ENCODE peak calls at places on chromosomes 13 and 19, in four cellular contexts. One of them, this sample, is unnamed.

GRCh38 chr19:32649751-32650150 is 25.2 kb downstream of the ANKRD27 start:
- DNase-seq in GM12878: no peak
- DNase-seq in K562: no peak
- DNase-seq in HepG2: no peak
- DNase-seq in this sample: no peak

GRCh38 chr19:32863841-32864240 is 5.7 kb downstream of the SLC7A9 start:
- DNase-seq in K562: no peak
- DNase-seq in GM12878: no peak
- DNase-seq in HepG2: no peak
- DNase-seq in this sample: no peak

GRCh38 chr19:53664152-53664551 is 32.4 kb downstream of the DPRX start:
- DNase-seq in GM12878: no peak
- DNase-seq in K562: no peak
- DNase-seq in HepG2: no peak
- DNase-seq in this sample: no peak

GRCh38 chr19:22832031-22832762 is at the start of gene ZNF723:
- DNase-seq in GM12878: no peak
- DNase-seq in K562: no peak
- DNase-seq in HepG2: no peak
- DNase-seq in this sample: no peak

GRCh38 chr13:98368019-98368418 is 190.9 kb upstream of the RNF113B start:
- DNase-seq in GM12878: no peak
- DNase-seq in K562: no peak
- DNase-seq in HepG2: no peak
- DNase-seq in this sample: no peak

GRCh38 chr19:29232315-29232852 is 19.4 kb upstream of the UQCRFS1 start:
- DNase-seq in K562: no peak
- DNase-seq in HepG2: no peak
- DNase-seq in GM12878: no peak
- DNase-seq in this sample: no peak

GRCh38 chr13:74325106-74325505 is 190.9 kb upstream of the KLF12 start:
- DNase-seq in K562: no peak
- DNase-seq in GM12878: no peak
- DNase-seq in HepG2: peak; percentile 53
- DNase-seq in this sample: no peak

GRCh38 chr19:32339988-32340874 is 5.2 kb upstream of the ZNF507 start:
- DNase-seq in K562: peak; percentile 60
- DNase-seq in HepG2: peak; percentile 46
- DNase-seq in GM12878: no peak
- DNase-seq in this sample: peak; percentile 70

GRCh38 chr19:1767464-1767933 is 14.2 kb downstream of the ONECUT3 start:
- DNase-seq in HepG2: no peak
- DNase-seq in K562: peak; percentile 94
- DNase-seq in GM12878: no peak
- DNase-seq in this sample: peak; percentile 79

GRCh38 chr19:35937345-35938281 is 1.4 kb downstream of the LRFN3 start:
- DNase-seq in GM12878: no peak
- DNase-seq in HepG2: no peak
- DNase-seq in K562: no peak
- DNase-seq in this sample: no peak

GRCh38 chr13:27283906-27284523 is 13.4 kb downstream of the RASL11A start:
- DNase-seq in HepG2: no peak
- DNase-seq in K562: peak; percentile 13
- DNase-seq in GM12878: no peak
- DNase-seq in this sample: no peak

GRCh38 chr19:5805465-5806132 is 732 bp downstream of the NRTN start:
- DNase-seq in HepG2: peak; percentile 65
- DNase-seq in K562: peak; percentile 86
- DNase-seq in GM12878: no peak
- DNase-seq in this sample: peak; percentile 95

GRCh38 chr19:45467115-45467455 is 711 bp upstream of the FOSB start:
- DNase-seq in HepG2: no peak
- DNase-seq in GM12878: no peak
- DNase-seq in K562: peak; percentile 21
- DNase-seq in this sample: no peak

GRCh38 chr19:11020982-11021759 is 60.3 kb downstream of the SMARCA4 start:
- DNase-seq in HepG2: no peak
- DNase-seq in K562: no peak
- DNase-seq in GM12878: no peak
- DNase-seq in this sample: no peak

GRCh38 chr19:38784224-38784623 is 4.8 kb upstream of the LGALS7B start:
- DNase-seq in GM12878: no peak
- DNase-seq in K562: no peak
- DNase-seq in HepG2: peak; percentile 63
- DNase-seq in this sample: no peak

GRCh38 chr13:70088926-70089325 is 18.7 kb upstream of the ATXN8OS start:
- DNase-seq in HepG2: no peak
- DNase-seq in GM12878: no peak
- DNase-seq in K562: no peak
- DNase-seq in this sample: no peak

GRCh38 chr13:29548722-29549446 is 46.6 kb downstream of the SLC7A1 start:
- DNase-seq in GM12878: no peak
- DNase-seq in K562: no peak
- DNase-seq in HepG2: no peak
- DNase-seq in this sample: no peak

GRCh38 chr13:45121421-45121820 is 1.1 kb downstream of the GTF2F2 start:
- DNase-seq in HepG2: peak; percentile 16
- DNase-seq in GM12878: no peak
- DNase-seq in K562: no peak
- DNase-seq in this sample: no peak

GRCh38 chr13:50715402-50716146 is 127.9 kb downstream of the DLEU7 start:
- DNase-seq in K562: no peak
- DNase-seq in HepG2: no peak
- DNase-seq in GM12878: no peak
- DNase-seq in this sample: no peak

GRCh38 chr13:94061316-94061715 is 418.2 kb downstream of the DCT start:
- DNase-seq in HepG2: no peak
- DNase-seq in K562: no peak
- DNase-seq in GM12878: no peak
- DNase-seq in this sample: no peak

GRCh38 chr19:14519860-14520407 is 1.7 kb upstream of the DNAJB1 start:
- DNase-seq in HepG2: peak; percentile 99
- DNase-seq in K562: no peak
- DNase-seq in GM12878: no peak
- DNase-seq in this sample: no peak

GRCh38 chr13:21749410-21749809 is 78.5 kb downstream of the FGF9 start:
- DNase-seq in K562: no peak
- DNase-seq in GM12878: no peak
- DNase-seq in HepG2: peak; percentile 32
- DNase-seq in this sample: no peak

GRCh38 chr13:34155931-34156607 is 338.1 kb downstream of the RFC3 start:
- DNase-seq in K562: no peak
- DNase-seq in HepG2: no peak
- DNase-seq in GM12878: no peak
- DNase-seq in this sample: no peak

GRCh38 chr13:49395416-49396277 is 48.2 kb downstream of the CAB39L start:
- DNase-seq in GM12878: no peak
- DNase-seq in HepG2: no peak
- DNase-seq in K562: no peak
- DNase-seq in this sample: no peak

GRCh38 chr13:30042891-30043630 is 192.6 kb upstream of the UBL3 start:
- DNase-seq in K562: no peak
- DNase-seq in HepG2: no peak
- DNase-seq in GM12878: no peak
- DNase-seq in this sample: no peak

GRCh38 chr13:99828114-99828513 is 143.5 kb downstream of the ZIC5 start:
- DNase-seq in GM12878: peak; percentile 66
- DNase-seq in HepG2: no peak
- DNase-seq in K562: no peak
- DNase-seq in this sample: no peak

GRCh38 chr13:29551214-29551613 is 44.3 kb downstream of the SLC7A1 start:
- DNase-seq in GM12878: no peak
- DNase-seq in K562: no peak
- DNase-seq in HepG2: no peak
- DNase-seq in this sample: no peak

GRCh38 chr19:30106417-30107095 is 164.5 kb downstream of the URI1 start:
- DNase-seq in HepG2: no peak
- DNase-seq in GM12878: no peak
- DNase-seq in K562: no peak
- DNase-seq in this sample: no peak

GRCh38 chr13:97367427-97367826 is 66.5 kb upstream of the RAP2A start:
- DNase-seq in GM12878: no peak
- DNase-seq in HepG2: no peak
- DNase-seq in K562: no peak
- DNase-seq in this sample: no peak

GRCh38 chr19:35562776-35563175 is 682 bp downstream of the ATP4A start:
- DNase-seq in HepG2: no peak
- DNase-seq in GM12878: no peak
- DNase-seq in K562: no peak
- DNase-seq in this sample: no peak

GRCh38 chr19:38318595-38319142 is 976 bp upstream of the KCNK6 start:
- DNase-seq in K562: no peak
- DNase-seq in HepG2: no peak
- DNase-seq in GM12878: no peak
- DNase-seq in this sample: no peak

GRCh38 chr19:36604656-36605100 is 435 bp upstream of the ZNF382 start:
- DNase-seq in GM12878: peak; percentile 30
- DNase-seq in HepG2: peak; percentile 54
- DNase-seq in K562: no peak
- DNase-seq in this sample: peak; percentile 26

GRCh38 chr19:29591670-29592069 is 14.4 kb upstream of the POP4 start:
- DNase-seq in K562: no peak
- DNase-seq in GM12878: no peak
- DNase-seq in HepG2: no peak
- DNase-seq in this sample: no peak

DNA sequence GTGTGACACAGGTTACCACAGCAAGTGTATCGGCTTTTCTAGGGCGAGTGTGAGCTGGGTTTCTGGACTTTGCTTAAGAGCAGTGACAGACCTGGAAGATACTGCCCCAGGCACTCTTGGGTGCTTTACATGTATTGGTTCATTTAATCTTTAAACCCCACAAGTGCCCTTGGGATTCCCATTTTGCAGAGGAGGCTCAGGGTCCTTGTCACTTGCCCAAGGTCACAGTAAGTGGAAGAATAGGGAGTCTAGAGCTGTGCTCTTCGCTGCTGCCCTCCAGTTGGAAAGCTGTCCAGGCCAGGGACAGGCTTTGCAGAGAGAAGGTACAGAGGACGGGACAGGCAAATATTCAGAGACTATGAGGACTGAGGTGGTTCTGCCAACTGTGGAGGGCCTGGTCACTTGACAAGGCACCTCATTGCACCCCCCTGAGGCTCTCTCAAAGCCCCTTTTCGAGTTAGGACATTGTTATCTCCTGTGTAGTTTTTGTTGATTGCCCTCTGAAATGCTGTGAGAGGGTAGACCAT is 42.4 kb downstream of the BBC3 start:
- DNase-seq in HepG2: no peak
- DNase-seq in K562: no peak
- DNase-seq in GM12878: no peak
- DNase-seq in this sample: no peak
- TF ChIP-seq NR2C2 in HepG2: no peak
- TF ChIP-seq NR2C2 in K562: no peak
- TF ChIP-seq NR2C2 in GM12878: no peak
- TF ChIP-seq NR2C2 in this sample: no peak

GRCh38 chr19:39807846-39808364 is 26.1 kb downstream of the DYRK1B start:
- DNase-seq in GM12878: no peak
- DNase-seq in HepG2: no peak
- DNase-seq in K562: no peak
- DNase-seq in this sample: no peak

GRCh38 chr19:39811064-39811463 is 22.9 kb downstream of the DYRK1B start:
- DNase-seq in K562: no peak
- DNase-seq in GM12878: no peak
- DNase-seq in HepG2: no peak
- DNase-seq in this sample: no peak

GRCh38 chr19:39809368-39809767 is 24.6 kb downstream of the DYRK1B start:
- DNase-seq in K562: no peak
- DNase-seq in HepG2: no peak
- DNase-seq in GM12878: no peak
- DNase-seq in this sample: no peak

GRCh38 chr19:39813264-39813998 is 20.5 kb downstream of the DYRK1B start:
- DNase-seq in GM12878: no peak
- DNase-seq in K562: no peak
- DNase-seq in HepG2: no peak
- DNase-seq in this sample: no peak

DNA sequence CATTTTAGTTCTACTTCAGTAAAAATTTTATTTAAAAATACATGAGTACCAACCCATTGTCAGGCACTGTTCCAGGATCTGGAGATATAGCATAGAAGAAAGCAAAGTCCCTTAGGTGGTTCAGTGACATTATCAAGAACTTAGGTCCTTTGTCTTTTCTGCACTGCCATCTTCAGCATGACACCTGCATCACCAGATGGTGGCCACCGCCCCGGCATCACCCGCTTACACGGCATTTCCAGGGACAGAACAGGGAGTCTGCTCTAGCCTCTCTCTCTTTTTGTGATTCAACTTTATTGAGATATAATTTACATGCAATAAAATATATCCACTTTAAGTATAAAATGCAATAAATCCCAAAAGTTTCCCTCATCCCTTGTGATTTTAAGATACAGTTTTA is 23.5 kb downstream of the DYRK1B start:
- DNase-seq in HepG2: no peak
- DNase-seq in GM12878: no peak
- DNase-seq in K562: no peak
- DNase-seq in this sample: no peak
- TF ChIP-seq CTCF in HepG2: no peak
- TF ChIP-seq CTCF in GM12878: no peak
- TF ChIP-seq CTCF in K562: no peak
- TF ChIP-seq CTCF in this sample: no peak

GRCh38 chr19:55590109-55590508 is 9.2 kb downstream of the FIZ1 start:
- DNase-seq in HepG2: no peak
- DNase-seq in K562: no peak
- DNase-seq in GM12878: no peak
- DNase-seq in this sample: no peak

GRCh38 chr19:55591555-55591954 is 7.8 kb downstream of the FIZ1 start:
- DNase-seq in HepG2: no peak
- DNase-seq in GM12878: no peak
- DNase-seq in K562: peak; percentile 32
- DNase-seq in this sample: peak; percentile 55

GRCh38 chr19:55590621-55591020 is 8.7 kb downstream of the FIZ1 start:
- DNase-seq in HepG2: no peak
- DNase-seq in K562: peak; percentile 66
- DNase-seq in GM12878: no peak
- DNase-seq in this sample: peak; percentile 53

GRCh38 chr19:55586976-55587668 is 6.5 kb upstream of the ZNF579 start:
- DNase-seq in GM12878: peak; percentile 60
- DNase-seq in HepG2: peak; percentile 93
- DNase-seq in K562: peak; percentile 97
- DNase-seq in this sample: peak; percentile 98

DNA sequence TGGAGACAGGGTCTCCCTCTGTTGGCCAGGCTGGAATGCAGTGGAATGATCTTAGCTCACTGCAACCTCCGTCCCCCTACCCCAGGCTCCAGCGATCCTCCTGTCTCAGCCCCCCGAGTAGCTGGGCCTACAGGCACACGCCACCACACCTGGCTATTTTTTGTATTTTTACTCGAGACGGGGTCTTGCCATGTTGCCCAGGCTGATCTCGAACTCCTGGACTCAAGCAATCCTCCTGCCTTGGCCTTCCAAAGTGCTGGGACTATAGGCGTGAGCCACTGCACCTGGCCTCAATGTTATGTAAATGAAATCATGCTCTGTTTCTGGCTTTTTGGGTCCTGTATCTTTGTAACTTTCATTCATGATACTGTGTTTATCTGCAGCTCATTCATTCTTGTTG is 8.1 kb upstream of the ZNF579 start:
- DNase-seq in K562: no peak
- DNase-seq in HepG2: no peak
- DNase-seq in GM12878: no peak
- DNase-seq in this sample: no peak
- TF ChIP-seq NR2C2 in K562: no peak
- TF ChIP-seq NR2C2 in HepG2: no peak
- TF ChIP-seq NR2C2 in GM12878: no peak
- TF ChIP-seq NR2C2 in this sample: no peak

GRCh38 chr19:19229701-19230100 is 17.9 kb downstream of the NCAN start:
- DNase-seq in GM12878: no peak
- DNase-seq in HepG2: no peak
- DNase-seq in K562: no peak
- DNase-seq in this sample: no peak
- TF ChIP-seq CTCF in GM12878: no peak
- TF ChIP-seq CTCF in HepG2: no peak
- TF ChIP-seq CTCF in K562: no peak
- TF ChIP-seq CTCF in this sample: no peak